ENCODE peak calls at places on chromosomes 13 and 19, in six cellular contexts. V is GM10248; W is kidney; L is mesothelial cell of epicardium; F is thoracic aorta; Z is CD4-positive, alpha-beta T cell. T is an unnamed sample.

GRCh38 chr19:30862876-30863275 is 486.4 kb downstream of the TSHZ3 start:
- DNase-seq in V (no peak), W (no peak), L (no peak), F (no peak), Z (no peak), T (peak; percentile 31)

GRCh38 chr13:31951215-31951678 is 80.3 kb upstream of the FRY start:
- DNase-seq in V (peak; percentile 81), W (peak; percentile 77), L (no peak), F (no peak), Z (no peak), T (no peak)

GRCh38 chr19:1012334-1012733 is 8.6 kb downstream of the TMEM259 start:
- DNase-seq in V (no peak), W (peak; percentile 73), L (no peak), F (no peak), Z (no peak), T (no peak)

GRCh38 chr19:46674416-46675178 is 13.6 kb upstream of the DACT3 start:
- DNase-seq in V (no peak), W (no peak), L (no peak), F (no peak), Z (no peak), T (no peak)

GRCh38 chr13:57270493-57270892 is 103.5 kb downstream of the PRR20E start:
- DNase-seq in V (no peak), W (no peak), L (no peak), F (no peak), Z (no peak), T (no peak)

GRCh38 chr19:41027273-41027967 is 36.3 kb downstream of the CYP2B6 start:
- DNase-seq in V (no peak), W (no peak), L (no peak), F (no peak), Z (no peak), T (no peak)

GRCh38 chr19:18432275-18433038 is 5.5 kb downstream of the ISYNA1 start:
- DNase-seq in V (no peak), W (no peak), L (no peak), F (no peak), Z (no peak), T (no peak)

GRCh38 chr13:26488236-26489028 is 69.1 kb upstream of the WASF3 start:
- DNase-seq in V (no peak), W (no peak), L (no peak), F (no peak), Z (no peak), T (no peak)

GRCh38 chr19:45779231-45780145 is 2.8 kb downstream of the DMPK start:
- DNase-seq in V (peak; percentile 96), W (peak; percentile 95), L (peak; percentile 93), F (peak; percentile 70), Z (peak; percentile 71), T (peak; percentile 89)

GRCh38 chr13:106155411-106155810 is 380.1 kb downstream of the EFNB2 start:
- DNase-seq in V (no peak), W (no peak), L (no peak), F (no peak), Z (no peak), T (no peak)

GRCh38 chr19:36918090-36918489 is 2.0 kb downstream of the ZNF568 start:
- DNase-seq in V (no peak), W (no peak), L (no peak), F (no peak), Z (no peak), T (no peak)
- TF ChIP-seq CTCF in V (no peak), W (no peak), L (no peak), F (no peak), Z (no peak), T (no peak)

GRCh38 chr19:13036366-13036976 is 41.2 kb downstream of the NFIX start:
- DNase-seq in V (no peak), W (no peak), L (no peak), F (no peak), Z (no peak), T (no peak)
- TF ChIP-seq CTCF in V (no peak), W (no peak), L (no peak), F (no peak), Z (no peak), T (no peak)

GRCh38 chr13:85163063-85163462 is 636.2 kb downstream of the SLITRK6 start:
- DNase-seq in V (no peak), W (no peak), L (no peak), F (no peak), Z (no peak), T (no peak)
- TF ChIP-seq CTCF in V (no peak), W (no peak), L (no peak), F (no peak), Z (no peak), T (no peak)

GRCh38 chr13:66689628-66690027 is 540.5 kb downstream of the PCDH9 start:
- DNase-seq in V (no peak), W (no peak), L (no peak), F (no peak), Z (no peak), T (no peak)
- TF ChIP-seq CTCF in V (no peak), W (peak; percentile 15), L (no peak), F (no peak), Z (no peak), T (no peak)

DNA sequence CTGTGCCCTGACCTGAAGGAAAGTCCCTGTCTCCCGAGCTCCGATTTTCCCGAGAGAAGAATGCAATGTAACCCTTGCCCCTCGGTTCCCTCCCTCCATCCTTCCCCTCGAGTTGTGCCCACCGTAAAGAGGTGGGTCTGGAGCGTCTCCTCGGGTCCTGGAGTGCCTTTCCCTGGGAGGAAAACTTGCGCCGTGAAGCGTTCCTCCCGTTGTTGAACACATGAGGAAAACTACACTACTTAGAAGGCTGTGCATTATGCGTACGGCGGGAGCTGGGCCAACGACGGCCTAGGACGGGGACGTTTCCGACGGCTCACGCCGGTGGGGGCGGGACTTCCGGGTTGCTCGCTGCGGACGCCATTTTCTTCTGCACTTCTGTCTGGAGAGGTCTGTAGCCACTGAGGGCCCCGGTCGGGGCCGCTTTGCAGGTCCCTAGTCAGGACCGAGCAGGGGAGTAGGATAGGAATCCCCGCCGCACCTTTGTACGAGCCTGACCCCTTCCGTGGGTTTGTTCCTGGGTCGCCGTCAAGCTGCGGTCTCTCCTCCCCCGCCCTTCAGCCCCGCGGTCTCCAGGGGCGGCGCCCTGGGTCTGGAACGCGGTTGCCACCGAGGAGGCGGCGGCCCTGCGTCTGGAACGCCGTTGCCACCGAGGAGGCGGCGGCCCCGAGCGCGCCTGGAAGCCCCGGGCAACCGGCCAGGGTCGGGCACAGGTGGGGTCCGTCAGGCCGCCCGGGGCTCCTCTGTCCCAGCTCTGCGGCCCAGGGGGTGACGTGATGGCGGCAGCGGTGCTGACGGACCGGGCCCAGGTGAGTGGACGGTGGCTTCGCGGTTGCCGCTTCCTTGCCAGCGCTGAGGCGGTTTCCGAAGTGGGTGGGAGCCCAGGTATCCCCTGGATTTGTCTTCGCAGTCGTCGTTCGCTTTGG is at the start of gene ZNF264:
- DNase-seq in V (peak; percentile 93), W (peak; percentile 97), L (peak; percentile 88), F (peak; percentile 54), Z (peak; percentile 84), T (peak; percentile 90)
- TF ChIP-seq CTCF in V (peak; percentile 7), W (no peak), L (no peak), F (no peak), Z (no peak), T (no peak)

T was measured in type B pancreatic cell.